ENCODE peak calls at places on chromosome 13, in four cellular contexts. X is T-cell; V is stimulated activated CD4-positive, alpha-beta T cell treated with anti-CD3 and anti-CD28 coated beads, Interleukin-1b, Interleukin-23, amount 100 ng/mL, for 24 hours; K is NCI-H748 treated with DMSO at 0.1 percent for 48 hours. Q is an unnamed sample.

GRCh38 chr13:75829874-75830273 is 193.7 kb downstream of the LMO7 start:
- DNase-seq in X (no peak), V (no peak), K (no peak), Q (no peak)

GRCh38 chr13:113044431-113045114 is 61.0 kb upstream of the F7 start:
- DNase-seq in X (no peak), V (no peak), K (no peak), Q (no peak)

GRCh38 chr13:30865131-30866009 is 40.7 kb upstream of the MEDAG start:
- DNase-seq in X (peak; percentile 17), V (peak; percentile 32), K (peak; percentile 93), Q (peak; percentile 48)

GRCh38 chr13:37175996-37176395 is 70.5 kb upstream of the CSNK1A1L start:
- DNase-seq in X (no peak), V (no peak), K (no peak), Q (no peak)

GRCh38 chr13:25659091-25659502 is 287.3 kb downstream of the ATP8A2 start:
- DNase-seq in X (no peak), V (no peak), K (peak; percentile 67), Q (no peak)

GRCh38 chr13:73335938-73336337 is 277.1 kb downstream of the KLF5 start:
- DNase-seq in X (no peak), V (no peak), K (no peak), Q (no peak)

GRCh38 chr13:79528759-79529191 is 47.8 kb downstream of the NDFIP2 start:
- DNase-seq in X (no peak), V (no peak), K (no peak), Q (no peak)

GRCh38 chr13:19601749-19602725 is 31.4 kb upstream of the MPHOSPH8 start:
- DNase-seq in X (no peak), V (no peak), K (peak; percentile 40), Q (peak; percentile 63)

GRCh38 chr13:112959206-112959605 is 9.8 kb upstream of the MCF2L start:
- DNase-seq in X (no peak), V (no peak), K (no peak), Q (no peak)